ENCODE peak calls at places on chromosomes 11 and 22, in five cellular contexts. C, J, V, A and N are unnamed samples.

GRCh38 chr11:90449643-90450042 is 226.8 kb upstream of the CHORDC1 start:
- DNase-seq in C (no peak), J (no peak), V (no peak), A (no peak), N (no peak)

GRCh38 chr11:45933131-45933821 is 10.8 kb downstream of the LARGE2 start:
- DNase-seq in C (no peak), J (no peak), V (no peak), A (no peak), N (no peak)

GRCh38 chr11:123249354-123249753 is 54.3 kb upstream of the CLMP start:
- DNase-seq in C (no peak), J (no peak), V (no peak), A (no peak), N (no peak)

GRCh38 chr22:38872172-38872830 is at the start of gene CBX6:
- DNase-seq in C (peak; percentile 95), J (peak; percentile 89), V (peak; percentile 86), A (peak; percentile 90), N (no peak)

GRCh38 chr22:17606472-17606871 is 22.1 kb downstream of the ATP6V1E1 start:
- DNase-seq in C (no peak), J (no peak), V (no peak), A (no peak), N (no peak)

GRCh38 chr11:16356057-16356750 is at the start of gene SOX6:
- DNase-seq in C (no peak), J (peak; percentile 23), V (no peak), A (peak; percentile 26), N (no peak)

GRCh38 chr11:10379871-10380568 is 75.0 kb upstream of the AMPD3 start:
- DNase-seq in C (no peak), J (peak; percentile 80), V (no peak), A (peak; percentile 80), N (no peak)

GRCh38 chr11:65891180-65892136 is 985 bp downstream of the CCDC85B start:
- DNase-seq in C (peak; percentile 71), J (no peak), V (no peak), A (peak; percentile 64), N (no peak)

GRCh38 chr11:17353228-17354021 is 1.8 kb downstream of the NCR3LG1 start:
- DNase-seq in C (peak; percentile 85), J (peak; percentile 80), V (no peak), A (peak; percentile 76), N (no peak)

GRCh38 chr22:37996079-37996478 is 11.7 kb upstream of the SOX10 start:
- DNase-seq in C (peak; percentile 13), J (no peak), V (no peak), A (no peak), N (no peak)

GRCh38 chr11:62392944-62393628 is 25.7 kb upstream of the SCGB1A1 start:
- DNase-seq in C (peak; percentile 24), J (no peak), V (no peak), A (no peak), N (no peak)

GRCh38 chr22:45376703-45377102 is 36.7 kb downstream of the SMC1B start:
- DNase-seq in C (no peak), J (no peak), V (no peak), A (no peak), N (no peak)

GRCh38 chr11:61923166-61924015 is 6.0 kb upstream of the RAB3IL1 start:
- DNase-seq in C (no peak), J (no peak), V (no peak), A (no peak), N (no peak)

GRCh38 chr11:16790484-16791240 is 52.2 kb downstream of the C11orf58 start:
- DNase-seq in C (no peak), J (no peak), V (no peak), A (no peak), N (no peak)

GRCh38 chr11:93526691-93527583 is 16.3 kb downstream of the SMCO4 start:
- DNase-seq in C (no peak), J (no peak), V (no peak), A (no peak), N (no peak)